ENCODE peak calls at places on chromosome 2, in seven cellular contexts. Q is foreskin fibroblast; Y is substantia nigra; F is GM04503; P is naive thymus-derived CD8-positive, alpha-beta T cell; R is endothelial cell; O is NCI-H774. E is an unnamed sample.

GRCh38 chr2:176445831-176446433 is 176.7 kb downstream of the MTX2 start:
- DNase-seq in Q (peak; percentile 68), Y (no peak), F (no peak), P (no peak), R (no peak), O (peak; percentile 31), E (peak; percentile 15)

GRCh38 chr2:24970483-24971299 is 1.1 kb downstream of the DNAJC27 start:
- DNase-seq in Q (peak; percentile 61), Y (no peak), F (no peak), P (no peak), R (peak; percentile 15), O (no peak), E (peak; percentile 25)

GRCh38 chr2:147430408-147430807 is 414.4 kb upstream of the ACVR2A start:
- DNase-seq in Q (no peak), Y (no peak), F (no peak), P (no peak), R (no peak), O (no peak), E (no peak)

GRCh38 chr2:176106636-176107539 is at the start of gene HOXD11:
- DNase-seq in Q (peak; percentile 68), Y (no peak), F (no peak), P (no peak), R (no peak), O (peak; percentile 74), E (no peak)

GRCh38 chr2:56012216-56012615 is 88.6 kb upstream of the EFEMP1 start:
- DNase-seq in Q (no peak), Y (no peak), F (no peak), P (no peak), R (no peak), O (no peak), E (no peak)

GRCh38 chr2:121826036-121826435 is 70.6 kb downstream of the TSN start:
- DNase-seq in Q (no peak), Y (no peak), F (no peak), P (no peak), R (no peak), O (no peak), E (no peak)

GRCh38 chr2:239227661-239228371 is 173.0 kb downstream of the HDAC4 start:
- DNase-seq in Q (peak; percentile 68), Y (peak; percentile 56), F (no peak), P (peak; percentile 16), R (no peak), O (no peak), E (peak; percentile 38)

GRCh38 chr2:233828546-233829192 is 25.7 kb downstream of the HJURP start:
- DNase-seq in Q (no peak), Y (no peak), F (no peak), P (no peak), R (no peak), O (no peak), E (no peak)

GRCh38 chr2:64036343-64036742 is 17.1 kb upstream of the VPS54 start:
- DNase-seq in Q (peak; percentile 81), Y (no peak), F (no peak), P (no peak), R (no peak), O (no peak), E (no peak)

GRCh38 chr2:45572979-45573378 is 38.1 kb downstream of the SRBD1 start:
- DNase-seq in Q (no peak), Y (no peak), F (no peak), P (no peak), R (no peak), O (no peak), E (no peak)

E was measured in brain pericyte.